ENCODE peak calls at places on chromosomes 11 and 22, in four cellular contexts. O, I, V and X are unnamed samples.
A peak's percentile ranks its signal among the peaks of the same experiment; 100 is the strongest.

GRCh38 chr22:49278357-49278756 is 549.3 kb downstream of the BRD1 start:
- DNase-seq in O (no peak), I (peak; percentile 52), V (no peak), X (no peak)

GRCh38 chr11:88384004-88384677 is 46.6 kb upstream of the CTSC start:
- DNase-seq in O (no peak), I (no peak), V (peak; percentile 79), X (no peak)

GRCh38 chr11:16607675-16608644 is 130.5 kb upstream of the C11orf58 start:
- DNase-seq in O (no peak), I (peak; percentile 69), V (no peak), X (peak; percentile 78)

GRCh38 chr22:29734429-29734828 is 14.6 kb downstream of the CABP7 start:
- DNase-seq in O (no peak), I (no peak), V (no peak), X (no peak)

GRCh38 chr11:119585038-119585666 is 143.8 kb downstream of the NECTIN1 start:
- DNase-seq in O (no peak), I (peak; percentile 78), V (peak; percentile 58), X (peak; percentile 54)

GRCh38 chr22:18983120-18983651 is 47.1 kb upstream of the PRODH start:
- DNase-seq in O (no peak), I (no peak), V (no peak), X (no peak)

GRCh38 chr11:111427471-111427912 is 48.4 kb upstream of the POU2AF1 start:
- DNase-seq in O (no peak), I (peak; percentile 59), V (no peak), X (peak; percentile 44)

GRCh38 chr11:746289-747175 is 732 bp upstream of the TALDO1 start:
- DNase-seq in O (peak; percentile 35), I (no peak), V (peak; percentile 56), X (no peak)

GRCh38 chr22:44730490-44731356 is 21.7 kb upstream of the ARHGAP8 start:
- DNase-seq in O (no peak), I (peak; percentile 31), V (no peak), X (no peak)

GRCh38 chr11:65856689-65857499 is 1.1 kb downstream of the CFL1 start:
- DNase-seq in O (peak; percentile 80), I (peak; percentile 80), V (peak; percentile 67), X (peak; percentile 84)

GRCh38 chr11:44418438-44418795 is 108.5 kb upstream of the ALX4 start:
- DNase-seq in O (no peak), I (no peak), V (no peak), X (no peak)

GRCh38 chr11:72738199-72739141 is 13.7 kb downstream of the ARAP1 start:
- DNase-seq in O (peak; percentile 90), I (no peak), V (peak; percentile 40), X (peak; percentile 56)

GRCh38 chr11:78138694-78139421 is 568 bp downstream of the ALG8 start:
- DNase-seq in O (peak; percentile 53), I (peak; percentile 44), V (peak; percentile 54), X (peak; percentile 34)

GRCh38 chr11:104968365-104968855 is at the start of gene CASP4:
- DNase-seq in O (peak; percentile 2), I (peak; percentile 1), V (peak; percentile 81), X (peak; percentile 67)

GRCh38 chr11:123757976-123758375 is 3.7 kb upstream of the OR6X1 start:
- DNase-seq in O (no peak), I (no peak), V (no peak), X (no peak)

GRCh38 chr11:61306221-61306620 is 11.1 kb upstream of the VWCE start:
- DNase-seq in O (no peak), I (no peak), V (no peak), X (no peak)

GRCh38 chr11:61303725-61304124 is 8.6 kb upstream of the VWCE start:
- DNase-seq in O (no peak), I (no peak), V (no peak), X (no peak)

GRCh38 chr11:61302550-61302949 is 7.4 kb upstream of the VWCE start:
- DNase-seq in O (no peak), I (no peak), V (no peak), X (no peak)

GRCh38 chr11:61307354-61307753 is 12.2 kb upstream of the VWCE start:
- DNase-seq in O (no peak), I (no peak), V (no peak), X (no peak)

DNA sequence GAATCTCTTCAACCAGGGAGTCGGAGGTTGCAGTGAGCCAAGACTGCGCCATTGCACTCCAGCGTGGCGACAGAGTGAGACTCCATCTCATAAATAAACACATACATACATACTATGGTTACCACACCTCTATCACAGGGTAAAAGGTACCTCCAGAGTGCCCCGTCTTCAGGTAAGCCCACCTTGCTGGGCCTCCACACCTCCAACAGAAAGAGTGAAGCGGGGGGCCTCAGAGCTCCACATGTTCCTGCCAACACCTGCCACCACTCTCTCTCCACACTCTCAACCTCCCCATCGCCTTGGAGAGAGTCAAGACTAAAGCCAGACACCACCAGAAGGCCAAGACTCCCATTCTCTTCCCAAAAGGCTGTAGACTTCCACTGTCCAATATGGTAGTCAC is 10.3 kb upstream of the VWCE start:
- DNase-seq in O (no peak), I (no peak), V (no peak), X (no peak)
- TF ChIP-seq EZH2phosphoT487 in O (no peak), I (no peak), V (no peak), X (no peak)

DNA sequence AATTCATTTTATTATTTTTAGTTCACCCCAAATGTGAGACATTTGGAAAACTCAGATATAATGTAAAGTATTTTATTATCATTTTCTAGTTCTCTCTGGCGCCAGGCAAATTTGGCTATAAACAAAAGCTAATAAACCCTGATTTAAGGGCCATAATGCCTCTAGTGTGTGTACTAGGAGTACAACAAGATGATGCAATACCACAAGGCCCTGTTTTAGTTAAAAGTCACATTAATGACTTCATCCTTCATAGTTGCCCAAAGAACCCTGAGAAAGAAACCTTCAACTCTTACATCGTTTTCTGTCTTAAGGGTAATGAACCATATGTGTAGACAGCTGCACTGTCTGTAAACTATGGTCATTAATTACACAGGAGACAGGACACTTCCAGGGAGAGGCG is 538.4 kb downstream of the FAM181B start:
- DNase-seq in O (no peak), I (no peak), V (no peak), X (no peak)
- H3K27ac ChIP-seq in O (no peak overlapping the region), I (no peak overlapping the region), V (no peak overlapping the region), X (no peak overlapping the region)

DNA sequence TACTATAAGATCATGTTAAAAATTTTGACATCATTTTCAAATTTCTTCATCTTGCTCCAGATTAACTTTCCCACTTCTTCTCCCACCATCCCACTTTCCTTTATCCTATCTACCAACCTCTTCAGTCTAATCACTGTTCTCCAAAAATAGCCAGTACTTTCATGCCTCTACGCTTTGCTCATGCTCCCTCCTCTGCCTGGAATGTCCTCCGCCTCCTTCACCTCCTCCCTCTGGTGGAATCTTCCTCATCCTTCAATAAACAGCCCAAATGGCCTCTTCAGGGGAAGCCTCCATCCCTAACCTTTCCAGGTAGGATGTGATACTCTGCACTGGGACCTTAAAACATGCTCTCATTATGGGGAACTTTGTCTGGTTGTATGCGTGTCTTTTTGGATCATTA is 7.8 kb upstream of the CSRP3 start:
- DNase-seq in O (no peak), I (no peak), V (no peak), X (no peak)
- TF ChIP-seq CTCF in O (no peak), I (no peak), V (no peak), X (no peak)

GRCh38 chr22:38413085-38414008 is 41.7 kb downstream of the KCNJ4 start:
- DNase-seq in O (no peak), I (no peak), V (no peak), X (peak; percentile 4)
- TF ChIP-seq EZH2phosphoT487 in O (no peak), I (no peak), V (no peak), X (no peak)

GRCh38 chr11:48170840-48171233 is 45.8 kb upstream of the OR4B1 start:
- DNase-seq in O (peak; percentile 49), I (no peak), V (no peak), X (peak; percentile 16)

GRCh38 chr11:48169259-48169658 is 47.4 kb upstream of the OR4B1 start:
- DNase-seq in O (no peak), I (no peak), V (no peak), X (no peak)

GRCh38 chr11:48169706-48170105 is 46.9 kb upstream of the OR4B1 start:
- DNase-seq in O (no peak), I (no peak), V (no peak), X (no peak)

GRCh38 chr11:48168815-48169214 is 47.8 kb upstream of the OR4B1 start:
- DNase-seq in O (no peak), I (no peak), V (no peak), X (no peak)

GRCh38 chr11:48170176-48170839 is 46.3 kb upstream of the OR4B1 start:
- DNase-seq in O (peak; percentile 12), I (no peak), V (no peak), X (no peak)
- H3K27ac ChIP-seq in O (no peak overlapping the region), I (no peak overlapping the region), V (no peak overlapping the region), X (no peak overlapping the region)

GRCh38 chr22:30882181-30882771 is 86.3 kb downstream of the MORC2 start:
- DNase-seq in O (no peak), I (no peak), V (peak; percentile 2), X (no peak)
- TF ChIP-seq CTCF in O (no peak), I (no peak), V (no peak), X (no peak)

GRCh38 chr11:9675691-9676090 is 11.8 kb downstream of the SWAP70 start:
- DNase-seq in O (peak; percentile 55), I (no peak), V (no peak), X (no peak)
- TF ChIP-seq EZH2phosphoT487 in O (no peak), I (no peak), V (no peak), X (no peak)

GRCh38 chr11:114244995-114245394 is 51.2 kb upstream of the NNMT start:
- DNase-seq in O (no peak), I (no peak), V (no peak), X (no peak)

GRCh38 chr11:114239632-114240224 is 56.5 kb upstream of the NNMT start:
- DNase-seq in O (no peak), I (no peak), V (no peak), X (no peak)

GRCh38 chr11:114237321-114238280 is 58.6 kb upstream of the NNMT start:
- DNase-seq in O (no peak), I (peak; percentile 73), V (peak; percentile 34), X (no peak)

GRCh38 chr11:114243461-114244372 is 52.5 kb upstream of the NNMT start:
- DNase-seq in O (no peak), I (no peak), V (no peak), X (no peak)

GRCh38 chr11:114242032-114242431 is 54.2 kb upstream of the NNMT start:
- DNase-seq in O (no peak), I (no peak), V (no peak), X (no peak)
- H3K27ac ChIP-seq in O (no peak overlapping the region), I (no peak overlapping the region), V (no peak overlapping the region), X (no peak overlapping the region)